ENCODE peak calls at places on chromosomes 1 and 21, in nine cellular contexts. F, Y, I, W, N, E, O, U and D are unnamed samples.

GRCh38 chr1:40032240-40032891 is 8.2 kb upstream of the CAP1 start:
- DNase-seq in N (peak; percentile 66), E (no peak), F (peak; percentile 63), Y (peak; percentile 45), I (peak; percentile 67), O (peak; percentile 53), W (peak; percentile 21), U (peak; percentile 67), D (peak; percentile 48)

GRCh38 chr1:27634166-27634981 is 611 bp downstream of the FGR start:
- DNase-seq in U (no peak), I (peak; percentile 11), E (no peak), W (peak; percentile 58), Y (no peak), F (no peak), O (no peak), N (peak; percentile 74), D (peak; percentile 30)

GRCh38 chr1:215768303-215768702 is 201.2 kb downstream of the KCTD3 start:
- DNase-seq in U (no peak), I (no peak), W (no peak), N (no peak), O (no peak), E (no peak), Y (no peak), F (no peak), D (no peak)

GRCh38 chr1:206738370-206739366 is 31.9 kb upstream of the IL19 start:
- DNase-seq in N (no peak), F (no peak), U (no peak), E (no peak), I (peak; percentile 33), Y (no peak), W (no peak), O (no peak), D (no peak)

GRCh38 chr1:90507173-90507572 is 209.9 kb downstream of the BARHL2 start:
- DNase-seq in I (no peak), U (no peak), W (no peak), O (no peak), F (no peak), Y (no peak), N (no peak), E (no peak), D (no peak)

GRCh38 chr21:31732891-31733520 is 1.1 kb upstream of the SCAF4 start:
- DNase-seq in O (no peak), U (peak; percentile 30), Y (no peak), E (no peak), N (no peak), W (no peak), F (no peak), I (peak; percentile 26), D (no peak)

GRCh38 chr1:40059960-40060337 is 19.4 kb downstream of the CAP1 start:
- DNase-seq in W (no peak), I (no peak), U (no peak), Y (no peak), O (no peak), E (no peak), N (no peak), F (peak; percentile 30), D (no peak)

GRCh38 chr21:46149205-46149901 is 6.0 kb downstream of the FTCD start:
- DNase-seq in N (peak; percentile 25), O (peak; percentile 12), U (no peak), E (peak; percentile 35), I (no peak), Y (no peak), F (no peak), W (no peak), D (no peak)

GRCh38 chr1:8392522-8392921 is 74.6 kb downstream of the SLC45A1 start:
- DNase-seq in F (no peak), N (no peak), Y (no peak), U (peak; percentile 43), O (no peak), E (no peak), W (no peak), I (no peak), D (no peak)

GRCh38 chr1:203074610-203075009 is 11.2 kb downstream of the MYOG start:
- DNase-seq in O (no peak), W (no peak), E (no peak), I (no peak), Y (no peak), U (no peak), N (no peak), F (no peak), D (no peak)

GRCh38 chr21:34811368-34811767 is 142.6 kb downstream of the CLIC6 start:
- DNase-seq in E (no peak), U (no peak), W (no peak), O (no peak), N (no peak), F (no peak), I (no peak), Y (no peak), D (no peak)

GRCh38 chr21:34815831-34816700 is 147.3 kb downstream of the CLIC6 start:
- DNase-seq in Y (no peak), F (no peak), I (no peak), W (no peak), N (no peak), E (no peak), U (no peak), O (no peak), D (no peak)

GRCh38 chr21:34812510-34813265 is 143.9 kb downstream of the CLIC6 start:
- DNase-seq in Y (no peak), F (no peak), W (no peak), E (no peak), N (no peak), O (no peak), I (peak; percentile 96), U (no peak), D (no peak)

GRCh38 chr21:34813266-34813886 is 144.6 kb downstream of the CLIC6 start:
- DNase-seq in O (no peak), E (no peak), I (peak; percentile 84), U (no peak), N (no peak), Y (no peak), W (no peak), F (no peak), D (no peak)

GRCh38 chr21:34814529-34814951 is 145.7 kb downstream of the CLIC6 start:
- DNase-seq in O (no peak), I (no peak), W (no peak), Y (no peak), N (no peak), U (no peak), F (no peak), E (no peak), D (no peak)
- H3K4me1 ChIP-seq in O (no peaks in the 10 kb centered on the region), I (peaks cover 66% of the 10 kb centered on the region), W (peaks cover 34% of the 10 kb centered on the region), Y (no peaks in the 10 kb centered on the region), N (peaks cover 43% of the 10 kb centered on the region), U (peaks cover 11% of the 10 kb centered on the region), F (no peaks in the 10 kb centered on the region), E (no peaks in the 10 kb centered on the region), D (peaks cover 9% of the 10 kb centered on the region)

DNA sequence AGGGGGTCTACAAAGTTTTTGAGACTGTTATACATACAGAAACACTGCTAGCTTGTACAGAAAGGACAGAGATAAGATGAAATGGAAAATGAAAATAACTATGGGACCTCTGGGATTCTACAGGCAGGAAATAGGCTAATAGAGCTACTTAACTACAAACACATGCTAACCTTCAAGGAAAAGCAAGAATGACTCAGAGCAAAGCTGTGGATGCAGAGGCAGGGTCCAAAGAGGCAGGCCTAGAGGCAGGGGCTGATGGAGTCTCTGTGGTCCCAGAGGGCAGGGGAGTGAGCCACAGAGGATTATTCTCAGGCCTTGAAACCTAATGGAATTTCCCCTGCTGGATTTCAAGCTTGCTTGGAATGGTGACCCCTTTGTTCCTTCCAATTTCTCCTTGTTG is 18.7 kb upstream of the GOLT1A start:
- DNase-seq in I (peak; percentile 29), E (no peak), F (peak; percentile 48), O (no peak), W (no peak), N (no peak), U (no peak), Y (no peak), D (no peak)
- H3K36me3 ChIP-seq in I (no peaks in the 10 kb centered on the region), E (no peaks in the 10 kb centered on the region), F (no peaks in the 10 kb centered on the region), O (no peaks in the 10 kb centered on the region), W (no peaks in the 10 kb centered on the region), N (no peaks in the 10 kb centered on the region), U (no peaks in the 10 kb centered on the region), Y (peaks cover 12% of the 10 kb centered on the region), D (no peaks in the 10 kb centered on the region)

DNA sequence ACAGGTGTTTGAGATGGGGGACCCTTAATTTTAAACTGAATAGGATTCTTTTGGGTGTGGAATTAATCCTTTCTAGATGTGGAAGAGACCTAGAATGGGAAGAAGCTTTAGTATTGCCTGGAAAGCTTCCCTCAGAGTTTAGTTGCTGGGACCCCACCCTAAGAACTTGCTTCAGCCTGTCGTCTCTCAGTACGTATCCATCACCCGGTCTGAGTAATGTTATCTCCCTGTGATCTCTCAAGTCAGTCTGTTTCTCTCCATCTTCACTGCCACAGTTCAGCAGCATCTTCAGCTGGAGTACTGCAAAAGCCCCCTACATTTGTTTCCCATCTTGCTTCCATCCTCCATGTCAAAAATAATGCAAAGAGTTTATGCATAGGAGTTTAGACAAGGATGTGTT is 28.9 kb downstream of the CNST start:
- DNase-seq in W (no peak), F (no peak), E (no peak), I (no peak), Y (no peak), U (no peak), N (no peak), O (no peak), D (no peak)
- H3K4me1 ChIP-seq in W (peaks cover 23% of the 10 kb centered on the region), F (peaks cover 12% of the 10 kb centered on the region), E (no peaks in the 10 kb centered on the region), I (peaks cover 17% of the 10 kb centered on the region), Y (peaks cover 6% of the 10 kb centered on the region), U (peaks cover 4% of the 10 kb centered on the region), N (peaks cover 21% of the 10 kb centered on the region), O (no peaks in the 10 kb centered on the region), D (peaks cover 9% of the 10 kb centered on the region)

DNA sequence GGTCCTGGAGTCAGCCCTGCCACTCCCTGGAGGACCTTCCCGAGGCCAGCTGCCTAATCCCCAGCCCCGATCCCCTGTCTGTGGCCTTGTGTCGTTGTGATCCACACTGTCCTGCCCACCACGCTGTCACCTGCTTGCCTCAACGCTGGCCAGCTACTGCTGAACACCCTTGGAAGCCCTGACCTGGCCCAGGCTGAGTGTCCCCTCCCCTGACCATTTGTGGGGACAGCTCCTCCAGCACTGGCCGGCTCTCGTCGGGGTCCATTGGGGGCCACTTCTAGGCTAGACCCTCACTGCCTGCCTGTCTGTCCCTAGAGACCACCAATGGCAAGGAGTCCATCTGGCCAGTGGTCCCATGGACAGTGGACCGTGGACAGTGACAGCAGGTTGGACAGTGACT is 12.0 kb upstream of the UMODL1 start:
- DNase-seq in E (no peak), O (no peak), Y (no peak), F (no peak), U (no peak), W (no peak), N (peak; percentile 33), I (no peak), D (no peak)
- H3K36me3 ChIP-seq in E (no peaks in the 10 kb centered on the region), O (no peaks in the 10 kb centered on the region), Y (no peaks in the 10 kb centered on the region), F (no peaks in the 10 kb centered on the region), U (no peaks in the 10 kb centered on the region), W (no peaks in the 10 kb centered on the region), N (no peaks in the 10 kb centered on the region), I (no peaks in the 10 kb centered on the region), D (no peaks in the 10 kb centered on the region)

DNA sequence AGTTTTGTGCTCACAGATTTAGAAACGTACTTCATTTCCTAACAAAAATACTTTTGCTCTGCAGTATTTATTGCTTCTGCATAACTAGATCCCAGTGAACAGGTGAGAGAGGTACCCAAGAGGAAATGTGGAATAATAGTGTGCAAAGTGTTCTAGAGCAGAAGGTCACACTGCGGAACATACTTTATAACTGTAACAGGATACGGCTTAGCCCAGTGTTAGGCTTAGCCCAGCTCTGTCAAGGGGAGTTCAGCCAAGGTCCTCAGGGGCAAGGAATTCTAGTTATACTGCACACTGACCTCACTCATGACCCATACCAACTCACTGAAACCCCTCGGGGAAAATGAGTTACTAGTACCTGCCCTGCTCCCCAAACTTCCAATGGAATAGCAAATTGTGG is 55.3 kb downstream of the PTPN14 start:
- DNase-seq in I (no peak), E (no peak), O (no peak), F (no peak), U (no peak), Y (no peak), N (no peak), W (no peak), D (no peak)
- H3K4me1 ChIP-seq in I (peaks cover 13% of the 10 kb centered on the region), E (no peaks in the 10 kb centered on the region), O (no peaks in the 10 kb centered on the region), F (peaks cover 71% of the 10 kb centered on the region), U (peaks cover 33% of the 10 kb centered on the region), Y (peaks cover 1% of the 10 kb centered on the region), N (no peaks in the 10 kb centered on the region), W (peaks cover 73% of the 10 kb centered on the region), D (no peaks in the 10 kb centered on the region)